ENCODE peak calls at places on chromosome 15, in five cellular contexts. L is right lobe of liver, S is lower lobe of right lung, E is body of pancreas, R is psoas muscle. T is an unnamed sample.

GRCh38 chr15:34271493-34271892 is 46.7 kb downstream of the EMC4 start:
- DNase-seq in L (no peak), S (no peak), E (no peak), R (no peak), T (no peak)

GRCh38 chr15:77456746-77457618 is 36.3 kb downstream of the HMG20A start:
- DNase-seq in L (no peak), S (no peak), E (no peak), R (no peak), T (no peak)

GRCh38 chr15:88649286-88649733 is 10.5 kb downstream of the ISG20 start:
- DNase-seq in L (no peak), S (no peak), E (no peak), R (no peak), T (no peak)

GRCh38 chr15:45618813-45619212 is 16.0 kb upstream of the SQOR start:
- DNase-seq in L (no peak), S (no peak), E (no peak), R (no peak), T (no peak)

GRCh38 chr15:82064824-82065223 is 19.0 kb upstream of the MEX3B start:
- DNase-seq in L (no peak), S (no peak), E (no peak), R (no peak), T (no peak)

GRCh38 chr15:51234181-51234927 is 104.0 kb downstream of the CYP19A1 start:
- DNase-seq in L (no peak), S (no peak), E (no peak), R (no peak), T (no peak)

GRCh38 chr15:40407343-40407990 is 1.9 kb downstream of the IVD start:
- DNase-seq in L (no peak), S (no peak), E (no peak), R (no peak), T (no peak)

GRCh38 chr15:84750583-84751092 is 2.2 kb downstream of the ZNF592 start:
- DNase-seq in L (no peak), S (no peak), E (no peak), R (no peak), T (peak; percentile 23)

GRCh38 chr15:50431204-50431603 is 7.0 kb downstream of the USP8 start:
- DNase-seq in L (no peak), S (no peak), E (no peak), R (no peak), T (no peak)

GRCh38 chr15:41558400-41559238 is at the start of gene TYRO3:
- DNase-seq in L (no peak), S (peak; percentile 70), E (peak; percentile 72), R (peak; percentile 75), T (peak; percentile 63)

GRCh38 chr15:60815321-60815720 is 336.4 kb upstream of the ICE2 start:
- DNase-seq in L (no peak), S (no peak), E (no peak), R (no peak), T (no peak)

GRCh38 chr15:77517579-77517978 is 96.9 kb downstream of the HMG20A start:
- DNase-seq in L (no peak), S (no peak), E (no peak), R (no peak), T (no peak)

GRCh38 chr15:99682455-99682854 is 50.8 kb downstream of the LYSMD4 start:
- DNase-seq in L (no peak), S (no peak), E (no peak), R (no peak), T (no peak)

GRCh38 chr15:95259513-95259912 is 1028.2 kb downstream of the MCTP2 start:
- DNase-seq in L (no peak), S (no peak), E (peak; percentile 68), R (peak; percentile 31), T (peak; percentile 61)

GRCh38 chr15:63513728-63514127 is 9.3 kb downstream of the USP3 start:
- DNase-seq in L (no peak), S (no peak), E (no peak), R (no peak), T (no peak)

GRCh38 chr15:100094127-100094510 is 247.7 kb downstream of the ADAMTS17 start:
- DNase-seq in L (no peak), S (no peak), E (no peak), R (no peak), T (no peak)

GRCh38 chr15:43911235-43911661 is 84.4 kb downstream of the WDR76 start:
- DNase-seq in L (no peak), S (no peak), E (no peak), R (no peak), T (no peak)

GRCh38 chr15:67080118-67080899 is 14.9 kb downstream of the SMAD3 start:
- DNase-seq in L (no peak), S (peak; percentile 68), E (peak; percentile 66), R (peak; percentile 56), T (no peak)

GRCh38 chr15:28178290-28178689 is 79.2 kb upstream of the OCA2 start:
- DNase-seq in L (no peak), S (no peak), E (no peak), R (no peak), T (no peak)

GRCh38 chr15:67578020-67578600 is 35.6 kb downstream of the MAP2K5 start:
- DNase-seq in L (no peak), S (no peak), E (no peak), R (no peak), T (no peak)

GRCh38 chr15:44738340-44738984 is 2.1 kb downstream of the TRIM69 start:
- DNase-seq in L (no peak), S (no peak), E (no peak), R (no peak), T (no peak)

GRCh38 chr15:60681353-60681752 is 202.4 kb upstream of the ICE2 start:
- DNase-seq in L (no peak), S (no peak), E (no peak), R (no peak), T (no peak)

GRCh38 chr15:47351501-47351900 is 365.8 kb upstream of the SEMA6D start:
- DNase-seq in L (no peak), S (no peak), E (no peak), R (no peak), T (no peak)

GRCh38 chr15:68429691-68430470 is 2.1 kb downstream of the ITGA11 start:
- DNase-seq in L (no peak), S (no peak), E (no peak), R (no peak), T (no peak)

GRCh38 chr15:44435893-44436667 is 8.7 kb downstream of the CTDSPL2 start:
- DNase-seq in L (no peak), S (no peak), E (no peak), R (no peak), T (no peak)

GRCh38 chr15:85030301-85031049 is 48.8 kb downstream of the PDE8A start:
- DNase-seq in L (no peak), S (no peak), E (no peak), R (no peak), T (no peak)

GRCh38 chr15:72722071-72722696 is 36.2 kb downstream of the BBS4 start:
- DNase-seq in L (peak; percentile 59), S (peak; percentile 57), E (peak; percentile 81), R (peak; percentile 32), T (peak; percentile 71)

GRCh38 chr15:55741592-55742497 is 1.1 kb downstream of the PRTG start:
- DNase-seq in L (no peak), S (no peak), E (peak; percentile 19), R (no peak), T (peak; percentile 30)

GRCh38 chr15:85813234-85813633 is 18.5 kb upstream of the KLHL25 start:
- DNase-seq in L (no peak), S (no peak), E (no peak), R (no peak), T (no peak)

GRCh38 chr15:93897377-93897776 is 334.0 kb upstream of the MCTP2 start:
- DNase-seq in L (no peak), S (no peak), E (no peak), R (no peak), T (no peak)

GRCh38 chr15:93895976-93896770 is 335.2 kb upstream of the MCTP2 start:
- DNase-seq in L (no peak), S (no peak), E (no peak), R (no peak), T (no peak)

GRCh38 chr15:93894438-93894837 is 336.9 kb upstream of the MCTP2 start:
- DNase-seq in L (no peak), S (no peak), E (no peak), R (no peak), T (no peak)

GRCh38 chr15:93900476-93901400 is 330.6 kb upstream of the MCTP2 start:
- DNase-seq in L (no peak), S (peak; percentile 38), E (no peak), R (no peak), T (no peak)

DNA sequence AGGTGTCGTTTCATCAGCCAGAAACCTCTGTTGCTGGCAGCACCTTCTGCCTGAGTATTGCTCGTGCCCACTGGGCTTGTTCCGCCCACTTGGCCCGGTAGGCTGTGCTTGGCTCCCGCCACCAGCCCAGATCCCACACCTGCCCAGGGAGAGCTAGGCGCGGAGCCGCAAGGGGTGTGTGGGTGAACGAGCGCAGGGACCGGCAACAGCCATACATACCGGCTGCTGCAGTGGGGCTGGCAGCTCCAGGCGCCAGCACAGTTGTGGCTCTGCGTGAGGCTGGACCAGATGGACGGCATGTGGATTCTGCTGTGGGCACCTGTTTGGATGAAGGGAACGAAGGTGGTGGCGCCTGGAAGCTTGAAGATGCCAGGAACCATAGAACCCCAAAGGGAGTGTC is 331.5 kb upstream of the MCTP2 start:
- DNase-seq in L (no peak), S (peak; percentile 38), E (no peak), R (no peak), T (no peak)
- H3K4me3 ChIP-seq in L (no peak overlapping the region), S (no peak overlapping the region), E (no peak overlapping the region), R (no peak overlapping the region), T (no peak overlapping the region)

GRCh38 chr15:79919090-79919748 is 22.4 kb upstream of the MTHFS start:
- DNase-seq in L (no peak), S (no peak), E (no peak), R (no peak), T (no peak)
- H3K9me3 ChIP-seq in L (peaks cover 12% of the 10 kb centered on the region), S (peaks cover 70% of the 10 kb centered on the region), E (no peaks in the 10 kb centered on the region), R (peaks cover 64% of the 10 kb centered on the region), T (peaks cover 32% of the 10 kb centered on the region)

GRCh38 chr15:74958320-74958907 is 1.8 kb upstream of the RPP25 start:
- DNase-seq in L (peak; percentile 65), S (peak; percentile 81), E (peak; percentile 86), R (peak; percentile 56), T (no peak)
- TF ChIP-seq CTCF in L (peak; percentile 7), S (peak; percentile 45), E (no peak), R (peak; percentile 11), T (no peak)

DNA sequence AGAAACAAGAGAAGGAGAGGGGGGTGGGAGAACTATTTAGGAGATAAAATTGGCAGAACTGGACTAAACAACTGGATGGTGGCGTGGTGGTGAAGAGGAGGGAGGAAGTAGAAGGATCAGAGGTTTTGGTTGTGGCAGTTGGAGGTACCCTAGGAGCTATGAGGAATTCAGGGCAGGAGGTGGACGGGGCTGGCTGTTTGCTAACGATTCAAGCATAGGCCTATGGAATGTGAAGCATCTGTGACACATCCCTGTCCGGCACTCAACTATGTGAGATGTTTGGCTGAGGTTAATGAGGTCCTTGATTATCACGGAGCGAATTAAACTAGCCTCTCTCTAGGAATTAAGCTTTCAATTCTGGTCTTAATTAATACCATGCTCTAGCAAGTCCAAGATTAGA is 13.5 kb downstream of the TARS3 start:
- DNase-seq in L (no peak), S (no peak), E (no peak), R (no peak), T (no peak)
- H3K4me3 ChIP-seq in L (no peak overlapping the region), S (no peak overlapping the region), E (no peak overlapping the region), R (no peak overlapping the region), T (no peak overlapping the region)

GRCh38 chr15:25188551-25189101 is 233.8 kb downstream of the SNRPN start:
- DNase-seq in L (no peak), S (no peak), E (no peak), R (no peak), T (no peak)
- H3K9me3 ChIP-seq in L (no peaks in the 10 kb centered on the region), S (no peaks in the 10 kb centered on the region), E (no peaks in the 10 kb centered on the region), R (peaks cover 3% of the 10 kb centered on the region), T (no peaks in the 10 kb centered on the region)